ENCODE peak calls at places on chromosome 9, in seven cellular contexts. T is HepG2; B is CD4-positive, alpha-beta memory T cell; N is RWPE1; M is GM13977; A is ovary; K is M059J. V is an unnamed sample.

GRCh38 chr9:132743886-132744544 is 73.8 kb downstream of the GTF3C4 start:
- DNase-seq in B (no peak), N (no peak), K (no peak), A (no peak), T (no peak), M (no peak), V (no peak)

GRCh38 chr9:14198544-14199510 is 115.1 kb downstream of the NFIB start:
- DNase-seq in N (no peak), T (no peak), K (peak; percentile 58), A (peak; percentile 75), M (no peak), B (no peak), V (no peak)

GRCh38 chr9:959105-959504 is 17.4 kb upstream of the DMRT3 start:
- DNase-seq in T (no peak), A (no peak), K (no peak), N (no peak), B (no peak), M (no peak), V (no peak)

GRCh38 chr9:106059886-106060285 is 365.5 kb downstream of the TMEM38B start:
- DNase-seq in N (no peak), K (no peak), T (no peak), M (no peak), A (no peak), B (no peak), V (no peak)

GRCh38 chr9:100426532-100427365 is at the start of gene MSANTD3:
- DNase-seq in M (peak; percentile 90), A (peak; percentile 77), T (peak; percentile 76), N (peak; percentile 79), K (peak; percentile 89), B (peak; percentile 48), V (no peak)

GRCh38 chr9:27355166-27355565 is 58.2 kb upstream of the EQTN start:
- DNase-seq in K (no peak), N (no peak), T (no peak), M (no peak), B (no peak), A (no peak), V (no peak)

GRCh38 chr9:78130004-78130403 is 98.4 kb upstream of the GNAQ start:
- DNase-seq in T (no peak), K (peak; percentile 64), B (no peak), A (no peak), N (no peak), M (no peak), V (no peak)

GRCh38 chr9:120443976-120444375 is 136.0 kb downstream of the CDK5RAP2 start:
- DNase-seq in B (no peak), T (no peak), K (no peak), N (no peak), M (no peak), A (no peak), V (no peak)

GRCh38 chr9:87071473-87071872 is 124.2 kb upstream of the GAS1 start:
- DNase-seq in M (no peak), T (no peak), N (peak; percentile 60), B (no peak), A (no peak), K (peak; percentile 12), V (no peak)

V was measured in esophagus squamous epithelium.